ENCODE peak calls at places on chromosomes 2 and 18, in eight cellular contexts. P is hepatocyte, E is HCT116, K is OCI-LY7, S is neural progenitor cell, X is PC-3, B is MM.1S, U is GM23338. W is an unnamed sample.

GRCh38 chr2:197259470-197259999 is 51.0 kb downstream of the ANKRD44 start:
- DNase-seq in K (no peak), E (no peak), X (no peak), P (no peak), U (no peak), B (no peak), S (no peak), W (no peak)

GRCh38 chr2:85133751-85134254 is 611 bp downstream of the TCF7L1 start:
- DNase-seq in U (peak; percentile 39), K (no peak), S (no peak), E (no peak), X (peak; percentile 51), P (peak; percentile 57), B (no peak), W (peak; percentile 70)

GRCh38 chr2:127893033-127893432 is 7.3 kb upstream of the AMMECR1L start:
- DNase-seq in X (no peak), E (no peak), B (no peak), U (peak; percentile 27), K (no peak), P (no peak), S (no peak), W (no peak)

GRCh38 chr18:6414118-6414722 is 491 bp downstream of the L3MBTL4 start:
- DNase-seq in B (peak; percentile 86), E (no peak), K (no peak), U (peak; percentile 71), S (peak; percentile 67), X (peak; percentile 16), P (peak; percentile 80), W (peak; percentile 36)

GRCh38 chr2:12708508-12709206 is 8.1 kb upstream of the TRIB2 start:
- DNase-seq in X (no peak), K (no peak), S (no peak), U (no peak), E (no peak), B (no peak), P (no peak), W (no peak)

GRCh38 chr18:41199212-41199611 is 755.8 kb upstream of the PIK3C3 start:
- DNase-seq in P (no peak), K (no peak), E (no peak), U (no peak), S (no peak), X (no peak), B (no peak), W (no peak)

GRCh38 chr2:45814528-45814927 is 163.1 kb downstream of the PRKCE start:
- DNase-seq in P (no peak), B (no peak), S (no peak), X (no peak), K (no peak), E (no peak), U (no peak), W (no peak)

GRCh38 chr2:213934560-213934959 is 476.3 kb upstream of the VWC2L start:
- DNase-seq in K (peak; percentile 54), E (no peak), S (peak; percentile 18), U (peak; percentile 60), X (peak; percentile 62), B (peak; percentile 83), P (peak; percentile 11), W (peak; percentile 28)

GRCh38 chr2:56230171-56230570 is 46.4 kb downstream of the CCDC85A start:
- DNase-seq in U (no peak), K (no peak), X (peak; percentile 89), P (no peak), B (no peak), S (no peak), E (peak; percentile 24), W (peak; percentile 62)

GRCh38 chr2:191217580-191217979 is 27.6 kb upstream of the MYO1B start:
- DNase-seq in B (no peak), U (peak; percentile 52), S (no peak), E (no peak), X (peak; percentile 93), P (peak; percentile 46), K (no peak), W (peak; percentile 82)
- TF ChIP-seq EZH2phosphoT487 in B (no peak), U (no peak), S (no peak), E (no peak), X (no peak), P (no peak), K (no peak), W (no peak)

DNA sequence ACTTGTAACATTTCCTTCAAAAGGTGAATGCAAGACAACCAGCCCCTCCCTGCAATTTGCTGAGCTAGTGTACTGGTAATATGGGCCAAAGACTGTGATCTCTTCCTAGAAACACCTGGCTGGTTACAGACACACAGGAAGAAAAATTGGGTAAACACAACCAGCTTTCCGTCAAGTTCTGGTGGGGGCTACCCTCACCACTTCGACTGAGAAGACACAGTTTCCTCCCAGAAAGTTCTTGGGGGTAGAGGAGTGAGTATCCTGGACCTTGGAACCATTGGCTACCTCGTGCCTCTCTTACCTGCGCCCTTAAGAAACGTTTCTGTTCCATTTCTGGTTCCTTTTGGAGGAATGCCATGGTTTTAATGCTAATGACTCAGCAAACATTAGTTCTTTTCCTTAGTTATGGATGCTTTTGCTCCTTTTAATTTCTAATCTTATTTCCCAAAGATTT is 120.9 kb upstream of the DLX2 start:
- DNase-seq in U (no peak), P (no peak), E (no peak), X (no peak), B (no peak), K (no peak), S (no peak), W (no peak)
- H2AFZ ChIP-seq in U (peak overlapping the region; percentile 94), P (no peak overlapping the region), E (no peak overlapping the region), X (peak overlapping the region; percentile 66), B (no peak overlapping the region), K (no peak overlapping the region), S (no peak overlapping the region), W (no peak overlapping the region)

DNA sequence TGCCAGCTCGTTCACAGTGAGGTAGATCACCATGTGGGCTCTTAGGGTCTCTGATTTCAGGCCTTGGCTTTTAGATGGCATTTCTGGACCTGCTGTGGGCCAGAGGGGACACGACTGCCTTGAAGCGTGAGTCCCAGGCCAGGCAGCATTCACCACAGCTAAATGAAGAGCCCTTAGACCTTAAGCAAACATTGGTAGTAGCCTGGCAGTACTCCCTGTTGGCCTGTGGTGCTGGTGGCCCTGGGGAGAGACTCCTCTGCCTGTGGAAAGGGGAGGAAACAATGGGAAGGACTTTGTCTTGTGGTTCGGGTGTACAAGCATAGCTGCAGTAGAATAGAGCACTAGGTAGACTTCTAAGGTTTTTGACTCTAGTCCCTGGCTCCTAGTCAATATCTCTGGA is 456.0 kb upstream of the DCC start:
- DNase-seq in B (no peak), S (no peak), X (no peak), K (no peak), E (no peak), P (no peak), U (no peak), W (no peak)
- TF ChIP-seq EZH2phosphoT487 in B (no peak), S (no peak), X (no peak), K (no peak), E (no peak), P (no peak), U (no peak), W (no peak)

GRCh38 chr2:8522682-8523081 is 159.2 kb upstream of the ID2 start:
- DNase-seq in X (no peak), U (no peak), K (peak; percentile 80), B (peak; percentile 80), E (no peak), P (no peak), S (no peak), W (no peak)
- H2AFZ ChIP-seq in X (no peak overlapping the region), U (no peak overlapping the region), K (peak overlapping the region; percentile 11), B (peak overlapping the region; percentile 64), E (no peak overlapping the region), P (no peak overlapping the region), S (no peak overlapping the region), W (no peak overlapping the region)

DNA sequence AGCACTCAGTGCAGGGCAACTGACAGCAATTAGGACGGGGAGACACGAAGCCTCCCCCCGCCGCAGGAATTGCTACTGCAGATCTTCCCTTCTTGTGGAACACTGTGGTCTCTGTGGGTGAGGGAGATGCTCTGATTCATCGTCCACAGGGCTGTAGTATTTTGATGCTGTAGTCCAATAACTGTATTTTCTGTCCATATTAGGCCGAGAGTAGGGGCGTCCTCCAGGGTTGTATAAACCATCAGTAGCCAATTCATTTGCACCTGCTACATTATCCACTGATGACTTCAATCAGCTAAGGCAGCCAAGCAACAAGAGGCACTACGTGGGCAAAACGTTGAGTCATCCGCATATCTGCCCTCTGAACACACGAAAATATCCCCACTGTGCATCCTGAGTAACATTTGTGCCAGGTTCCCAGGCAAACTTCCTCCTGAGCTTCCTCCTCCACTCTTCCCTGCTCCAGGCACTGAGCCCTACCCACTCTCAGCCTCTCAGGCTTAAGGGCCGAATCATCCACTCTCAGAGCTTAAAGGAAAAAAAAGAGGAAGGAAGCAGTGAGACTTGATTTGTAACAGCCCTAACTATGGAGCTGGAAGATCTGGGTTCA is 62.1 kb downstream of the LBH start:
- DNase-seq in K (no peak), X (peak; percentile 81), P (no peak), S (no peak), U (no peak), E (peak; percentile 28), B (no peak), W (peak; percentile 92)
- TF ChIP-seq EZH2phosphoT487 in K (no peak), X (no peak), P (no peak), S (no peak), U (no peak), E (no peak), B (no peak), W (no peak)

GRCh38 chr18:55779461-55779710 is 191.4 kb upstream of the TCF4 start:
- DNase-seq in X (no peak), S (no peak), K (no peak), B (peak; percentile 15), P (no peak), E (no peak), U (no peak), W (peak; percentile 42)
- H2AFZ ChIP-seq in X (peak overlapping the region; percentile 70), S (peak overlapping the region; percentile 27), K (peak overlapping the region; percentile 59), B (peak overlapping the region; percentile 48), P (peak overlapping the region; percentile 50), E (no peak overlapping the region), U (peak overlapping the region; percentile 16), W (peak overlapping the region; percentile 82)

GRCh38 chr2:101533611-101534601 is 59.0 kb upstream of the RFX8 start:
- DNase-seq in S (peak; percentile 7), E (no peak), U (peak; percentile 63), B (no peak), P (no peak), X (no peak), K (no peak), W (no peak)

GRCh38 chr2:101540518-101540917 is 65.6 kb upstream of the RFX8 start:
- DNase-seq in K (no peak), S (no peak), U (no peak), B (no peak), P (no peak), X (no peak), E (no peak), W (peak; percentile 77)

DNA sequence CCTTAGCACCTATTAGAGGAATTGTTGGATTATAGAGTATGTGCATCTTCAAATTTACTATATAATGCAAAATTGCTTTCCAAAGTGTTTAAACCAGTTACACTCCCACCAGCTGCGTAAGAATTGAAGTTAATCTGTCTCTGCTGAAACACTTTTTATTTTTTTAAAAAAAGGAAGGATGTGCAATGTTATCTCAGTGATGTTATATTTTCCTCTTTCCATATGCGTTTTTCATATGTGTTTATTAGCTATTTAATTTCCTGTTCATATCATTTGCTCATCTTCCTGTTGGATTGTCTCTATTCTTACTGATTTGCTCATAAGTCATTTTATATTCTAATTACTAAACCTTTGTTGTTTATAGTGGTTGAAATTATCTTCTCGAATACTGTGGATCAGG is 63.2 kb upstream of the RFX8 start:
- DNase-seq in E (no peak), X (no peak), U (no peak), B (no peak), S (no peak), P (no peak), K (no peak), W (no peak)
- TF ChIP-seq EZH2phosphoT487 in E (no peak), X (no peak), U (no peak), B (no peak), S (no peak), P (no peak), K (no peak), W (no peak)

W was measured in GM23248.